ENCODE peak calls at places on chromosomes 5 and 9, in nine cellular contexts. C is right atrium auricular region; I is iPS DF 6.9; D is astrocyte; N is neural progenitor cell; G is kidney epithelial cell; K is CD8-positive, alpha-beta T cell; H is body of pancreas; L is SJSA1. Y is an unnamed sample.

GRCh38 chr5:149114403-149115312 is 26.6 kb upstream of the ABLIM3 start:
- DNase-seq in I (peak; percentile 58), L (peak; percentile 75), K (peak; percentile 42), D (peak; percentile 55), G (no peak), H (peak; percentile 67), C (peak; percentile 75), N (peak; percentile 78), Y (peak; percentile 15)

GRCh38 chr5:34012791-34013190 is 4.9 kb upstream of the AMACR start:
- DNase-seq in I (no peak), D (peak; percentile 44), G (no peak), C (no peak), H (no peak), L (no peak), K (no peak), N (no peak), Y (no peak)

GRCh38 chr9:96169488-96169887 is 132.5 kb downstream of the HSD17B3 start:
- DNase-seq in H (peak; percentile 18), D (no peak), K (no peak), I (no peak), C (no peak), G (peak; percentile 21), L (peak; percentile 100), N (peak; percentile 94), Y (no peak)

GRCh38 chr9:134693011-134693410 is 51.4 kb downstream of the COL5A1 start:
- DNase-seq in G (no peak), D (no peak), K (no peak), H (no peak), C (no peak), I (no peak), L (no peak), N (no peak), Y (no peak)

GRCh38 chr5:163760498-163760897 is 255.1 kb downstream of the MAT2B start:
- DNase-seq in G (peak; percentile 51), C (no peak), L (no peak), D (peak; percentile 99), I (no peak), H (no peak), N (no peak), K (no peak), Y (no peak)

GRCh38 chr9:93261735-93262523 is 78.0 kb downstream of the WNK2 start:
- DNase-seq in K (no peak), G (no peak), N (no peak), H (peak; percentile 28), D (no peak), C (peak; percentile 55), L (peak; percentile 40), I (no peak), Y (no peak)

GRCh38 chr5:6468104-6468503 is 19.4 kb downstream of the UBE2QL1 start:
- DNase-seq in G (no peak), I (no peak), H (no peak), L (no peak), N (peak; percentile 31), D (no peak), C (no peak), K (no peak), Y (no peak)

GRCh38 chr5:176429972-176430371 is 13.6 kb upstream of the CLTB start:
- DNase-seq in K (no peak), D (no peak), N (no peak), H (no peak), C (no peak), I (no peak), L (no peak), G (no peak), Y (no peak)

GRCh38 chr5:55546991-55547390 is 12.2 kb upstream of the PLPP1 start:
- DNase-seq in I (no peak), L (no peak), D (no peak), N (no peak), G (no peak), H (peak; percentile 29), K (no peak), C (no peak), Y (no peak)

GRCh38 chr5:114377946-114378345 is 16.1 kb downstream of the KCNN2 start:
- DNase-seq in D (no peak), K (no peak), I (no peak), G (no peak), L (no peak), H (peak; percentile 15), C (no peak), N (no peak), Y (no peak)

GRCh38 chr9:81490605-81491331 is 198.6 kb downstream of the TLE1 start:
- DNase-seq in D (peak; percentile 96), G (peak; percentile 76), I (no peak), N (no peak), C (no peak), H (no peak), K (no peak), L (no peak), Y (no peak)

GRCh38 chr5:62199792-62200716 is 106.0 kb upstream of the KIF2A start:
- DNase-seq in C (no peak), K (no peak), L (no peak), G (no peak), I (no peak), H (no peak), N (no peak), D (no peak), Y (no peak)

GRCh38 chr5:92508271-92508670 is 1072.7 kb downstream of the NR2F1-AS1 start:
- DNase-seq in N (no peak), I (no peak), C (no peak), H (no peak), K (no peak), L (no peak), G (no peak), D (no peak), Y (no peak)

GRCh38 chr5:114184006-114184405 is 177.9 kb upstream of the KCNN2 start:
- DNase-seq in L (no peak), D (peak; percentile 23), N (no peak), K (no peak), I (no peak), H (no peak), C (no peak), G (no peak), Y (no peak)

GRCh38 chr9:101027733-101028345 is 688 bp upstream of the PLPPR1 start:
- DNase-seq in K (no peak), C (no peak), D (no peak), I (no peak), L (no peak), N (peak; percentile 20), G (no peak), H (no peak), Y (no peak)

GRCh38 chr5:141822134-141822533 is 56.1 kb downstream of the PCDH1 start:
- DNase-seq in N (no peak), G (no peak), H (no peak), K (no peak), L (no peak), D (peak; percentile 8), I (no peak), C (no peak), Y (no peak)

GRCh38 chr5:172446336-172447051 is 7.8 kb downstream of the SH3PXD2B start:
- DNase-seq in D (peak; percentile 54), I (no peak), G (no peak), N (no peak), L (no peak), K (no peak), C (no peak), H (no peak), Y (no peak)

GRCh38 chr5:68333649-68334549 is 118.3 kb downstream of the PIK3R1 start:
- DNase-seq in L (no peak), I (no peak), D (peak; percentile 94), G (peak; percentile 76), N (no peak), C (no peak), K (no peak), H (no peak), Y (no peak)

GRCh38 chr9:1007312-1007711 is 30.9 kb downstream of the DMRT3 start:
- DNase-seq in G (no peak), K (no peak), H (no peak), C (no peak), D (no peak), I (no peak), N (no peak), L (no peak), Y (no peak)

DNA sequence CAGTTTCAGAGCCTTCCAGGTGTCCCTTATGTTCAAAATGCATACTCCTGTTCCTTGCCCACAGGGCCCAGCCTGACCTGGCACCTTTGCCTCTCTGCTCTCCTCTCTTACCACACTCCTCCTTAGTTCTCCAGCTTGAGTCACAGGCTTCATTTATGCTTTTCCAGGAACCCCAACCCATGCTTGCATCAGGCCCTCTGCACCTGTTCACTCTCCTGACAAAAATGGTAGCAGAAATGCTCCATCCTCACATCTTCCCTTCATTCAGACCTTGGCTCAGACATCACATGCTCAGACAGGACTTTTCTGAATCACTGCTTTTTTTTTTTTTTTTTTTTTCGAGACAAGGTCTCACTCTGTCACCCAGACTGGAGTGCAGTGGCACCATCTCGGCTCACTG is 15.1 kb upstream of the RNF145 start:
- DNase-seq in C (no peak), I (no peak), D (no peak), G (no peak), N (no peak), L (no peak), H (no peak), K (no peak), Y (no peak)
- H3K27me3 ChIP-seq in C (no peaks in the 10 kb centered on the region), I (peaks cover 16% of the 10 kb centered on the region), D (peaks cover 2% of the 10 kb centered on the region), G (no peaks in the 10 kb centered on the region), N (peaks cover 7% of the 10 kb centered on the region), L (no peaks in the 10 kb centered on the region), H (no peaks in the 10 kb centered on the region), K (no peaks in the 10 kb centered on the region), Y (no peaks in the 10 kb centered on the region)

GRCh38 chr9:69584746-69585145 is 87.4 kb downstream of the APBA1 start:
- DNase-seq in L (no peak), H (no peak), G (no peak), D (peak; percentile 89), C (no peak), K (no peak), I (no peak), N (no peak), Y (no peak)
- H3K27me3 ChIP-seq in L (no peaks in the 10 kb centered on the region), H (no peaks in the 10 kb centered on the region), G (no peaks in the 10 kb centered on the region), D (no peaks in the 10 kb centered on the region), C (no peaks in the 10 kb centered on the region), K (no peaks in the 10 kb centered on the region), I (peaks cover 12% of the 10 kb centered on the region), N (no peaks in the 10 kb centered on the region), Y (no peaks in the 10 kb centered on the region)

GRCh38 chr5:157345485-157345884 is 79.6 kb downstream of the CYFIP2 start:
- DNase-seq in H (no peak), I (no peak), G (no peak), K (no peak), L (no peak), C (no peak), D (no peak), N (no peak), Y (no peak)
- H3K27me3 ChIP-seq in H (no peaks in the 10 kb centered on the region), I (no peaks in the 10 kb centered on the region), G (no peaks in the 10 kb centered on the region), K (no peaks in the 10 kb centered on the region), L (no peaks in the 10 kb centered on the region), C (no peaks in the 10 kb centered on the region), D (no peaks in the 10 kb centered on the region), N (no peaks in the 10 kb centered on the region), Y (no peaks in the 10 kb centered on the region)

DNA sequence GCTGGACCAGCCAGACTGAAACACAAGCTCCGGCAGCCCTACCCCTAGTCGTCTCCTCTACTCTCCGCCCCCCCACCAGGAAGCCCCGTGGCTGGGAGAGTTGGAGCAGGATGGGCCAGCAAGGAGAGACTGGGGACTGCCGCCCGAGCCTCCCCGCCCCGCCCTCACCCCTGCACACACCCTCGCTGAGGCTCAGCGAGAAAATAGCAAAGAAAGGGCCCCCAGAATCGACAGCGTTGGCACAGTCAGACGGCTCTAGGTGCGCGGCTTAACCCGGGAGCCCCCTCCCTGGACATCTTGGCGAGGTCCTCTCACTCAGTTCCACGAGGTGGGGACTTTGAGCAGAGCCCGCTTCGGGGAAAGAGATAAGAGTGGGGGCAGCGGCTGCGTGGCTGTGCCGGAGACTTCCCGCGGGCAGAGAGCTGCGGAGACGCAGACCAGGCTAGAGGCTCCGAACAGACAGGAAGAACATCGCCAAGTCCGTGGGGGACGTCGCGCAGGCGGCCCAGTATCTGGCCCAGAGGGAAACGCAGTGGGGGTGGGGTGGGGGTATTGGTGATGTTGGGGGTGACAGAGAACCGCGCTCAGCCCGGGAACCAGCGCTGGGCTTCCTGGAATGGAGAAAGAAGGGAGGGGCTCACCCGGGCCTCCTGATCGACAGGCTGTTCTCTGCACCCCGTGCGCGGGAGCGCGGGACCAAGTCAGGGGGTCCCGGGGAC is 995 bp downstream of the TRIM7 start:
- DNase-seq in H (peak; percentile 32), N (peak; percentile 54), G (no peak), L (peak; percentile 68), C (no peak), I (no peak), D (no peak), K (no peak), Y (peak; percentile 29)
- H3K27me3 ChIP-seq in H (no peaks in the 10 kb centered on the region), N (peaks cover 82% of the 10 kb centered on the region), G (peaks cover 7% of the 10 kb centered on the region), L (no peaks in the 10 kb centered on the region), C (no peaks in the 10 kb centered on the region), I (peaks cover 34% of the 10 kb centered on the region), D (peaks cover 20% of the 10 kb centered on the region), K (no peaks in the 10 kb centered on the region), Y (no peaks in the 10 kb centered on the region)